ENCODE peak calls at places on chromosomes 12 and 14, in four cellular contexts. U is H9, K is IMR-90, J is mesendoderm. D is an unnamed sample.

GRCh38 chr14:96357216-96357615 is 5.9 kb downstream of the ATG2B start:
- DNase-seq in K (no peak), J (no peak), U (no peak), D (no peak)

GRCh38 chr14:99289394-99290189 is 17.6 kb upstream of the BCL11B start:
- DNase-seq in K (no peak), J (no peak), U (no peak), D (no peak)

GRCh38 chr12:57008113-57008687 is 1.9 kb upstream of the ZBTB39 start:
- DNase-seq in J (peak; percentile 83), K (peak; percentile 82), U (no peak), D (peak; percentile 23)

GRCh38 chr12:132797820-132798570 is 30.7 kb downstream of the GOLGA3 start:
- DNase-seq in J (no peak), K (no peak), U (no peak), D (no peak)

GRCh38 chr14:88790501-88791251 is 2.1 kb downstream of the EML5 start:
- DNase-seq in K (no peak), J (no peak), U (no peak), D (no peak)

GRCh38 chr14:29310210-29310609 is 543.6 kb downstream of the FOXG1 start:
- DNase-seq in U (no peak), K (no peak), J (no peak), D (no peak)

GRCh38 chr14:81655423-81656314 is 122.0 kb upstream of the SEL1L start:
- DNase-seq in J (peak; percentile 79), K (no peak), U (peak; percentile 37), D (no peak)

GRCh38 chr14:88765130-88765529 is 27.6 kb downstream of the EML5 start:
- DNase-seq in K (peak; percentile 82), U (no peak), J (peak; percentile 37), D (no peak)

GRCh38 chr14:72605096-72605920 is 288.6 kb downstream of the DPF3 start:
- DNase-seq in K (no peak), J (no peak), U (no peak), D (no peak)

GRCh38 chr14:68679746-68680467 is 113.0 kb downstream of the ZFP36L1 start:
- DNase-seq in J (no peak), K (no peak), U (no peak), D (no peak)

GRCh38 chr14:98345186-98345585 is 926.8 kb downstream of the BCL11B start:
- DNase-seq in J (no peak), K (no peak), U (no peak), D (no peak)

GRCh38 chr14:28767851-28768548 is 1.4 kb downstream of the FOXG1 start:
- DNase-seq in K (no peak), U (peak; percentile 90), J (peak; percentile 92), D (no peak)

GRCh38 chr12:132000286-132000872 is 50.6 kb downstream of the EP400 start:
- DNase-seq in J (no peak), K (no peak), U (no peak), D (no peak)

GRCh38 chr12:46371718-46372130 is 849 bp downstream of the SLC38A2 start:
- DNase-seq in K (peak; percentile 44), J (peak; percentile 66), U (no peak), D (no peak)

GRCh38 chr12:24898185-24898584 is 50.7 kb downstream of the BCAT1 start:
- DNase-seq in K (no peak), U (no peak), J (no peak), D (no peak)

GRCh38 chr12:58416211-58416610 is 474.8 kb downstream of the ATP23 start:
- DNase-seq in J (no peak), K (peak; percentile 88), U (no peak), D (no peak)
- H3K4me1 ChIP-seq in J (no peaks in the 10 kb centered on the region), K (peaks cover 12% of the 10 kb centered on the region), U (no peaks in the 10 kb centered on the region), D (peaks cover 4% of the 10 kb centered on the region)

GRCh38 chr12:108804361-108804949 is 52.9 kb downstream of the SSH1 start:
- DNase-seq in K (peak; percentile 95), J (no peak), U (no peak), D (no peak)

GRCh38 chr12:108803428-108804105 is 53.8 kb downstream of the SSH1 start:
- DNase-seq in K (peak; percentile 94), U (peak; percentile 79), J (peak; percentile 86), D (peak; percentile 79)

GRCh38 chr12:108801736-108802665 is 55.4 kb downstream of the SSH1 start:
- DNase-seq in J (peak; percentile 100), U (peak; percentile 96), K (peak; percentile 83), D (peak; percentile 91)

GRCh38 chr12:108800591-108800990 is 56.8 kb downstream of the SSH1 start:
- DNase-seq in J (no peak), U (no peak), K (peak; percentile 67), D (no peak)

GRCh38 chr12:108802666-108803036 is 54.7 kb downstream of the SSH1 start:
- DNase-seq in K (peak; percentile 45), J (no peak), U (no peak), D (no peak)
- H4K8ac ChIP-seq in K (peak overlapping the region; percentile 91), J (no peak overlapping the region), U (no peak overlapping the region), D (no peak overlapping the region)

GRCh38 chr12:55741978-55742377 is 944 bp upstream of the GDF11 start:
- DNase-seq in J (no peak), U (no peak), K (no peak), D (no peak)
- H3K4me1 ChIP-seq in J (peaks cover 14% of the 10 kb centered on the region), U (peaks cover 4% of the 10 kb centered on the region), K (peaks cover 21% of the 10 kb centered on the region), D (peaks cover 21% of the 10 kb centered on the region)

DNA sequence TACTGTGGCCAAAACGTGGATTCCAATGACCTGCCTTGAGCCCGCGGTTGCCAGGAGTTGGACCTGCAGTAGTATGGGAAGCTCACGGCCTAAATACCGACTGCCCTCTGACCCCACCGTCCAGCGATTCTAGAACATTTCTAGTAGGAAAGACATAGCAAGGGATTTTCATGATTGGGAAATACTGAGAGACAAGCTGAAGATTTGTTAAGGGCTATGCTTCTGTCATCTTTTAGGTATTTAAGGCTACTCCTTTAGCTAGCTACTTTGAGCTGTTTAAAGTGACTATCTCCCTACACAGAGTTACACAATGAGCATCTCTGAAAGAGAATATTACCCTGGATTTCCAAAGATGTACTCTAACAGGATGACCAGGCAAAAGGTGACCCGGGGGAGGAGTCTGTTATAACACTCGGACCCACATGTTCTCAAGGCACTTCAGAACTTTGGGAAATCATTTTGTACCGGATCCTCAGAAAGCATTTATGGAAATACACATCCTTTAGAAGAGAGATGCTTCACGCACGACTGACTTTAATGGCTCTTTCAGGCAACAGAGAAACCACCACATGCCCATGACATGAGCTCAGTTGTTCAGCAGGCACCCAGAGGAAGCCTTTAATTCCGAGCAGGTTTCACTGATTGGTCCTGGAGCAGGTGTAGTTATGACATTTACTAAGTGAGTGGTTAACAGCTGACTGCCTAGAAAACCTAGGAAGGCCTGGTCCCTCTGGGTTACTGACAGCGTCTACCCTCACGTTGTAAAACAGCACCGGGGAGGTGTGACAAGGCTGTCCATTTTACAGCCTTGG is 4.2 kb downstream of the BAG5 start:
- DNase-seq in J (no peak), U (no peak), K (peak; percentile 83), D (no peak)
- H4K8ac ChIP-seq in J (no peak overlapping the region), U (no peak overlapping the region), K (no peak overlapping the region), D (no peak overlapping the region)

GRCh38 chr14:103127356-103127755 is 4.1 kb downstream of the TNFAIP2 start:
- DNase-seq in K (no peak), U (no peak), J (no peak), D (no peak)
- H3K4me1 ChIP-seq in K (peaks cover 19% of the 10 kb centered on the region), U (no peaks in the 10 kb centered on the region), J (peaks cover 7% of the 10 kb centered on the region), D (peaks cover 8% of the 10 kb centered on the region)

DNA sequence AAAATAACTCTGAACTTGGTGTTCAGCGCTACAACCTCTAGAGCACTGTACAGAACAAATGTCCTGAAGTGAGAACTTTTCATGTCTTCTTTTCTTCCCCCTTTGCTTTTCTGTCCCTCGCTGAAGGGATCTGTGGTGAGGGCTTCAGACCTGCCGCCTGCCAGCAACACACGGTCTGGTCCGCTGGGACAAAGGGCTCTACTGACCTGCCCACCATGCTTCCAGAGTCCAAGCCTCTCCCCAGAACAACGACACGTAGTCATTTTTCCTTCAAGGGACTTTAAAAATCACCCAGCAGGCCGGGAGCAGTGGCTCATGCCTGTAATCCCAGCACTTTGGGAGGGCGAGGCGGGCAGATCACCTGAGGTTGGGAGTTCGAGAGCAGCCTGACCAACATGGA is 140.4 kb downstream of the EFCAB11 start:
- DNase-seq in K (no peak), J (no peak), U (no peak), D (no peak)
- H4K8ac ChIP-seq in K (peak overlapping the region; percentile 89), J (no peak overlapping the region), U (no peak overlapping the region), D (no peak overlapping the region)

GRCh38 chr14:56899829-56900228 is 89.5 kb upstream of the OTX2 start:
- DNase-seq in J (no peak), U (peak; percentile 65), K (no peak), D (no peak)
- H3K4me1 ChIP-seq in J (peaks cover 20% of the 10 kb centered on the region), U (peaks cover 21% of the 10 kb centered on the region), K (no peaks in the 10 kb centered on the region), D (peaks cover 25% of the 10 kb centered on the region)

GRCh38 chr12:82015623-82016347 is 256.6 kb upstream of the PPFIA2 start:
- DNase-seq in J (no peak), U (no peak), K (no peak), D (no peak)
- H4K8ac ChIP-seq in J (no peak overlapping the region), U (no peak overlapping the region), K (no peak overlapping the region), D (no peak overlapping the region)